ENCODE peak calls at places on chromosomes 4 and X, in four cellular contexts. One of them, this sample, is unnamed.
A peak's percentile ranks its signal among the peaks of the same experiment; 100 is the strongest.

GRCh38 chr4:140374130-140374477 is 658 bp downstream of the SCOC start:
- DNase-seq in fibroblast of lung: no peak
- DNase-seq in adrenal gland: no peak
- DNase-seq in heart right ventricle: no peak
- DNase-seq in this sample: peak; percentile 30

GRCh38 chrX:103678199-103678993 is 8.1 kb downstream of the MORF4L2 start:
- DNase-seq in fibroblast of lung: peak; percentile 77
- DNase-seq in heart right ventricle: no peak
- DNase-seq in adrenal gland: no peak
- DNase-seq in this sample: peak; percentile 48

GRCh38 chrX:2901367-2902036 is 27.6 kb downstream of the ARSD start:
- DNase-seq in heart right ventricle: no peak
- DNase-seq in adrenal gland: no peak
- DNase-seq in fibroblast of lung: no peak
- DNase-seq in this sample: no peak

GRCh38 chrX:132631579-132632232 is 142.9 kb upstream of the MBNL3 start:
- DNase-seq in fibroblast of lung: peak; percentile 17
- DNase-seq in heart right ventricle: no peak
- DNase-seq in adrenal gland: no peak
- DNase-seq in this sample: no peak

GRCh38 chr4:57086324-57086723 is 23.9 kb downstream of the IGFBP7 start:
- DNase-seq in adrenal gland: no peak
- DNase-seq in heart right ventricle: no peak
- DNase-seq in fibroblast of lung: no peak
- DNase-seq in this sample: no peak

GRCh38 chr4:24070117-24070516 is 180.3 kb upstream of the PPARGC1A start:
- DNase-seq in heart right ventricle: no peak
- DNase-seq in adrenal gland: no peak
- DNase-seq in fibroblast of lung: peak; percentile 91
- DNase-seq in this sample: peak; percentile 72

GRCh38 chr4:166972071-166972470 is 262.2 kb downstream of the SPOCK3 start:
- DNase-seq in adrenal gland: no peak
- DNase-seq in fibroblast of lung: peak; percentile 77
- DNase-seq in heart right ventricle: no peak
- DNase-seq in this sample: peak; percentile 88

GRCh38 chr4:74543247-74543670 is 98.3 kb downstream of the AREG start:
- DNase-seq in fibroblast of lung: peak; percentile 48
- DNase-seq in adrenal gland: no peak
- DNase-seq in heart right ventricle: no peak
- DNase-seq in this sample: no peak

GRCh38 chrX:55489315-55490009 is at the start of gene USP51:
- DNase-seq in fibroblast of lung: peak; percentile 20
- DNase-seq in adrenal gland: peak; percentile 83
- DNase-seq in heart right ventricle: peak; percentile 49
- DNase-seq in this sample: peak; percentile 44

GRCh38 chrX:2679534-2680485 is 11.3 kb upstream of the CD99 start:
- DNase-seq in adrenal gland: no peak
- DNase-seq in heart right ventricle: no peak
- DNase-seq in fibroblast of lung: peak; percentile 65
- DNase-seq in this sample: no peak

GRCh38 chrX:139932077-139932900 is 564 bp downstream of the ATP11C start:
- DNase-seq in heart right ventricle: peak; percentile 21
- DNase-seq in adrenal gland: peak; percentile 50
- DNase-seq in fibroblast of lung: peak; percentile 36
- DNase-seq in this sample: no peak

GRCh38 chrX:139933904-139934303 is 1.1 kb upstream of the ATP11C start:
- DNase-seq in adrenal gland: no peak
- DNase-seq in fibroblast of lung: no peak
- DNase-seq in heart right ventricle: no peak
- DNase-seq in this sample: no peak

GRCh38 chrX:139931646-139932076 is 1.2 kb downstream of the ATP11C start:
- DNase-seq in heart right ventricle: no peak
- DNase-seq in fibroblast of lung: no peak
- DNase-seq in adrenal gland: no peak
- DNase-seq in this sample: no peak

GRCh38 chrX:139930923-139931645 is 1.8 kb downstream of the ATP11C start:
- DNase-seq in heart right ventricle: no peak
- DNase-seq in adrenal gland: peak; percentile 17
- DNase-seq in fibroblast of lung: peak; percentile 10
- DNase-seq in this sample: no peak

GRCh38 chrX:139932901-139933796 is at the start of gene ATP11C:
- DNase-seq in adrenal gland: peak; percentile 86
- DNase-seq in fibroblast of lung: peak; percentile 81
- DNase-seq in heart right ventricle: peak; percentile 80
- DNase-seq in this sample: peak; percentile 59
- TF ChIP-seq CTCF in adrenal gland: no peak
- TF ChIP-seq CTCF in fibroblast of lung: no peak
- TF ChIP-seq CTCF in heart right ventricle: no peak
- TF ChIP-seq CTCF in this sample: peak; percentile 52

GRCh38 chrX:10157545-10157944 is 770 bp downstream of the CLCN4 start:
- DNase-seq in heart right ventricle: no peak
- DNase-seq in fibroblast of lung: peak; percentile 64
- DNase-seq in adrenal gland: no peak
- DNase-seq in this sample: peak; percentile 7
- H3K27ac ChIP-seq in heart right ventricle: peak overlapping the region; percentile 64
- H3K27ac ChIP-seq in fibroblast of lung: no peak overlapping the region
- H3K27ac ChIP-seq in adrenal gland: peak overlapping the region; percentile 78
- H3K27ac ChIP-seq in this sample: no peak overlapping the region

GRCh38 chr4:53508446-53508845 is 82.8 kb downstream of the LNX1 start:
- DNase-seq in fibroblast of lung: peak; percentile 87
- DNase-seq in heart right ventricle: no peak
- DNase-seq in adrenal gland: no peak
- DNase-seq in this sample: no peak
- TF ChIP-seq CTCF in fibroblast of lung: peak; percentile 14
- TF ChIP-seq CTCF in heart right ventricle: no peak
- TF ChIP-seq CTCF in adrenal gland: no peak
- TF ChIP-seq CTCF in this sample: no peak

GRCh38 chr4:2256781-2257191 is 5.1 kb downstream of the MXD4 start:
- DNase-seq in fibroblast of lung: no peak
- DNase-seq in adrenal gland: peak; percentile 56
- DNase-seq in heart right ventricle: peak; percentile 25
- DNase-seq in this sample: no peak
- H3K27ac ChIP-seq in fibroblast of lung: no peak overlapping the region
- H3K27ac ChIP-seq in adrenal gland: peak overlapping the region; percentile 98
- H3K27ac ChIP-seq in heart right ventricle: peak overlapping the region; percentile 91
- H3K27ac ChIP-seq in this sample: no peak overlapping the region

This sample was measured in foreskin keratinocyte.